ENCODE peak calls at places on chromosomes 5 and 9, in nine cellular contexts. One of them, this sample, is unnamed. For H3K4me1, the result is how much of the 10 kb centered on the place peaks cover.

GRCh38 chr9:3809724-3810123 is 283.9 kb upstream of the RFX3 start:
- DNase-seq in endothelial cell of umbilical vein: no peak
- DNase-seq in HCT116: peak
- DNase-seq in upper lobe of right lung: no peak
- DNase-seq in right lobe of liver: no peak
- DNase-seq in IMR-90: peak
- DNase-seq in gastrocnemius medialis: no peak
- DNase-seq in A549: no peak
- DNase-seq in heart right ventricle: no peak
- DNase-seq in this sample: no peak

GRCh38 chr9:98860871-98861293 is 53.4 kb downstream of the GALNT12 start:
- DNase-seq in endothelial cell of umbilical vein: peak
- DNase-seq in HCT116: no peak
- DNase-seq in upper lobe of right lung: no peak
- DNase-seq in right lobe of liver: no peak
- DNase-seq in IMR-90: peak
- DNase-seq in gastrocnemius medialis: peak
- DNase-seq in A549: peak
- DNase-seq in heart right ventricle: peak
- DNase-seq in this sample: no peak

GRCh38 chr5:74034738-74035137 is 408.7 kb downstream of the ARHGEF28 start:
- DNase-seq in endothelial cell of umbilical vein: no peak
- DNase-seq in HCT116: no peak
- DNase-seq in upper lobe of right lung: no peak
- DNase-seq in right lobe of liver: no peak
- DNase-seq in IMR-90: peak
- DNase-seq in gastrocnemius medialis: no peak
- DNase-seq in A549: no peak
- DNase-seq in heart right ventricle: no peak
- DNase-seq in this sample: no peak

GRCh38 chr9:121499177-121499426 is 542 bp downstream of the GGTA1 start:
- DNase-seq in endothelial cell of umbilical vein: no peak
- DNase-seq in HCT116: no peak
- DNase-seq in upper lobe of right lung: no peak
- DNase-seq in right lobe of liver: no peak
- DNase-seq in IMR-90: no peak
- DNase-seq in gastrocnemius medialis: no peak
- DNase-seq in A549: no peak
- DNase-seq in heart right ventricle: no peak
- DNase-seq in this sample: no peak

GRCh38 chr5:40679071-40679997 is at the start of gene PTGER4:
- DNase-seq in endothelial cell of umbilical vein: peak
- DNase-seq in HCT116: peak
- DNase-seq in upper lobe of right lung: peak
- DNase-seq in right lobe of liver: peak
- DNase-seq in IMR-90: peak
- DNase-seq in gastrocnemius medialis: peak
- DNase-seq in A549: peak
- DNase-seq in heart right ventricle: peak
- DNase-seq in this sample: peak

GRCh38 chr5:65539827-65540226 is 23.1 kb downstream of the CENPK start:
- DNase-seq in endothelial cell of umbilical vein: no peak
- DNase-seq in HCT116: no peak
- DNase-seq in upper lobe of right lung: no peak
- DNase-seq in right lobe of liver: no peak
- DNase-seq in IMR-90: no peak
- DNase-seq in gastrocnemius medialis: no peak
- DNase-seq in A549: no peak
- DNase-seq in heart right ventricle: no peak
- DNase-seq in this sample: no peak

GRCh38 chr5:134609232-134609851 is 23.3 kb downstream of the SAR1B start:
- DNase-seq in endothelial cell of umbilical vein: no peak
- DNase-seq in HCT116: no peak
- DNase-seq in upper lobe of right lung: no peak
- DNase-seq in right lobe of liver: no peak
- DNase-seq in IMR-90: no peak
- DNase-seq in gastrocnemius medialis: no peak
- DNase-seq in A549: no peak
- DNase-seq in heart right ventricle: no peak
- DNase-seq in this sample: no peak

GRCh38 chr9:104780796-104781395 is 17.0 kb downstream of the NIPSNAP3B start:
- DNase-seq in endothelial cell of umbilical vein: peak
- DNase-seq in HCT116: peak
- DNase-seq in upper lobe of right lung: no peak
- DNase-seq in right lobe of liver: no peak
- DNase-seq in IMR-90: peak
- DNase-seq in gastrocnemius medialis: no peak
- DNase-seq in A549: peak
- DNase-seq in heart right ventricle: no peak
- DNase-seq in this sample: no peak

GRCh38 chr5:57383093-57383861 is 99.3 kb downstream of the ACTBL2 start:
- DNase-seq in endothelial cell of umbilical vein: peak
- DNase-seq in HCT116: peak
- DNase-seq in upper lobe of right lung: no peak
- DNase-seq in right lobe of liver: no peak
- DNase-seq in IMR-90: peak
- DNase-seq in gastrocnemius medialis: no peak
- DNase-seq in A549: peak
- DNase-seq in heart right ventricle: peak
- DNase-seq in this sample: no peak

GRCh38 chr5:9445989-9446388 is 99.9 kb downstream of the SEMA5A start:
- DNase-seq in endothelial cell of umbilical vein: no peak
- DNase-seq in HCT116: no peak
- DNase-seq in upper lobe of right lung: no peak
- DNase-seq in right lobe of liver: no peak
- DNase-seq in IMR-90: peak
- DNase-seq in gastrocnemius medialis: no peak
- DNase-seq in A549: no peak
- DNase-seq in heart right ventricle: no peak
- DNase-seq in this sample: no peak

GRCh38 chr9:3746296-3747275 is 220.8 kb upstream of the RFX3 start:
- DNase-seq in endothelial cell of umbilical vein: no peak
- DNase-seq in HCT116: peak
- DNase-seq in upper lobe of right lung: no peak
- DNase-seq in right lobe of liver: no peak
- DNase-seq in IMR-90: peak
- DNase-seq in gastrocnemius medialis: no peak
- DNase-seq in A549: peak
- DNase-seq in heart right ventricle: no peak
- DNase-seq in this sample: no peak

GRCh38 chr9:86586144-86586494 is 231.9 kb upstream of the TUT7 start:
- DNase-seq in endothelial cell of umbilical vein: no peak
- DNase-seq in HCT116: no peak
- DNase-seq in upper lobe of right lung: no peak
- DNase-seq in right lobe of liver: no peak
- DNase-seq in IMR-90: no peak
- DNase-seq in gastrocnemius medialis: no peak
- DNase-seq in A549: no peak
- DNase-seq in heart right ventricle: no peak
- DNase-seq in this sample: no peak

GRCh38 chr5:124103671-124104070 is 591.7 kb downstream of the CSNK1G3 start:
- DNase-seq in endothelial cell of umbilical vein: no peak
- DNase-seq in HCT116: no peak
- DNase-seq in upper lobe of right lung: no peak
- DNase-seq in right lobe of liver: no peak
- DNase-seq in IMR-90: peak
- DNase-seq in gastrocnemius medialis: no peak
- DNase-seq in A549: no peak
- DNase-seq in heart right ventricle: no peak
- DNase-seq in this sample: no peak

GRCh38 chr9:128702949-128703615 is 779 bp downstream of the PKN3 start:
- DNase-seq in endothelial cell of umbilical vein: peak
- DNase-seq in HCT116: no peak
- DNase-seq in upper lobe of right lung: peak
- DNase-seq in right lobe of liver: peak
- DNase-seq in IMR-90: no peak
- DNase-seq in gastrocnemius medialis: no peak
- DNase-seq in A549: peak
- DNase-seq in heart right ventricle: peak
- DNase-seq in this sample: peak

GRCh38 chr5:117380316-117380715 is 805.7 kb upstream of the SEMA6A start:
- DNase-seq in endothelial cell of umbilical vein: no peak
- DNase-seq in HCT116: no peak
- DNase-seq in upper lobe of right lung: no peak
- DNase-seq in right lobe of liver: no peak
- DNase-seq in IMR-90: no peak
- DNase-seq in gastrocnemius medialis: no peak
- DNase-seq in A549: no peak
- DNase-seq in heart right ventricle: no peak
- DNase-seq in this sample: no peak

GRCh38 chr9:84778537-84778936 is 109.0 kb downstream of the NTRK2 start:
- DNase-seq in endothelial cell of umbilical vein: no peak
- DNase-seq in HCT116: no peak
- DNase-seq in upper lobe of right lung: no peak
- DNase-seq in right lobe of liver: no peak
- DNase-seq in IMR-90: no peak
- DNase-seq in gastrocnemius medialis: no peak
- DNase-seq in A549: no peak
- DNase-seq in heart right ventricle: no peak
- DNase-seq in this sample: no peak

GRCh38 chr9:84779892-84780291 is 110.4 kb downstream of the NTRK2 start:
- DNase-seq in endothelial cell of umbilical vein: no peak
- DNase-seq in HCT116: no peak
- DNase-seq in upper lobe of right lung: no peak
- DNase-seq in right lobe of liver: no peak
- DNase-seq in IMR-90: no peak
- DNase-seq in gastrocnemius medialis: no peak
- DNase-seq in A549: no peak
- DNase-seq in heart right ventricle: no peak
- DNase-seq in this sample: no peak

GRCh38 chr9:84782228-84782866 is 112.8 kb downstream of the NTRK2 start:
- DNase-seq in endothelial cell of umbilical vein: peak
- DNase-seq in HCT116: no peak
- DNase-seq in upper lobe of right lung: no peak
- DNase-seq in right lobe of liver: no peak
- DNase-seq in IMR-90: peak
- DNase-seq in gastrocnemius medialis: no peak
- DNase-seq in A549: no peak
- DNase-seq in heart right ventricle: no peak
- DNase-seq in this sample: no peak

GRCh38 chr9:84780385-84780784 is 110.9 kb downstream of the NTRK2 start:
- DNase-seq in endothelial cell of umbilical vein: no peak
- DNase-seq in HCT116: no peak
- DNase-seq in upper lobe of right lung: no peak
- DNase-seq in right lobe of liver: no peak
- DNase-seq in IMR-90: no peak
- DNase-seq in gastrocnemius medialis: no peak
- DNase-seq in A549: no peak
- DNase-seq in heart right ventricle: no peak
- DNase-seq in this sample: no peak

GRCh38 chr9:84781431-84781830 is 111.9 kb downstream of the NTRK2 start:
- DNase-seq in endothelial cell of umbilical vein: peak
- DNase-seq in HCT116: no peak
- DNase-seq in upper lobe of right lung: no peak
- DNase-seq in right lobe of liver: no peak
- DNase-seq in IMR-90: no peak
- DNase-seq in gastrocnemius medialis: no peak
- DNase-seq in A549: no peak
- DNase-seq in heart right ventricle: no peak
- DNase-seq in this sample: no peak
- TF ChIP-seq CTCF in endothelial cell of umbilical vein: peak
- TF ChIP-seq CTCF in HCT116: peak
- TF ChIP-seq CTCF in upper lobe of right lung: peak
- TF ChIP-seq CTCF in right lobe of liver: peak
- TF ChIP-seq CTCF in IMR-90: peak
- TF ChIP-seq CTCF in gastrocnemius medialis: no peak
- TF ChIP-seq CTCF in A549: peak
- TF ChIP-seq CTCF in heart right ventricle: peak
- TF ChIP-seq CTCF in this sample: no peak

DNA sequence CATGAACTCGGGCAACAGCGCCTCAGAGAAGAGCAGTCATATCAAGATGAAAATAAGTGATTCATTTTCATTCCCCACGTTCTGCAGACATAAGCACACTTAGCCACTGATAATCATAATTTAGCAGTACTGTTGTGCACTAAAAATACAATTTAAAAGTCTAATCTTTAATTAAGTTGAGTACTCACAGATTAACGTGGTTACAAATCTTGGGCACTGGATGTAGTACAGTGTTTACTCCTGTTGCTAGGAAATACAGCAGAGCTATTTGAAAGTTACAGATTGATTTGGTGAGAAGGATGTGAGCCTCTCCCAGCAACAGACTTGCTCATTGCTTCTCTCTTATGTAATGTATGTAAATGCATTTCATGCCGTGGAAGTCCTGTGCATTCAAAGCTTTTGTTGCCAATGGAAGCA is 11.1 kb downstream of the SNCAIP start:
- DNase-seq in endothelial cell of umbilical vein: no peak
- DNase-seq in HCT116: no peak
- DNase-seq in upper lobe of right lung: no peak
- DNase-seq in right lobe of liver: no peak
- DNase-seq in IMR-90: peak
- DNase-seq in gastrocnemius medialis: no peak
- DNase-seq in A549: no peak
- DNase-seq in heart right ventricle: no peak
- DNase-seq in this sample: no peak
- H3K4me1 ChIP-seq in endothelial cell of umbilical vein: under half
- H3K4me1 ChIP-seq in HCT116: under half
- H3K4me1 ChIP-seq in upper lobe of right lung: under half
- H3K4me1 ChIP-seq in right lobe of liver: under half
- H3K4me1 ChIP-seq in IMR-90: under half
- H3K4me1 ChIP-seq in gastrocnemius medialis: under half
- H3K4me1 ChIP-seq in A549: under half
- H3K4me1 ChIP-seq in heart right ventricle: under half
- H3K4me1 ChIP-seq in this sample: under half

DNA sequence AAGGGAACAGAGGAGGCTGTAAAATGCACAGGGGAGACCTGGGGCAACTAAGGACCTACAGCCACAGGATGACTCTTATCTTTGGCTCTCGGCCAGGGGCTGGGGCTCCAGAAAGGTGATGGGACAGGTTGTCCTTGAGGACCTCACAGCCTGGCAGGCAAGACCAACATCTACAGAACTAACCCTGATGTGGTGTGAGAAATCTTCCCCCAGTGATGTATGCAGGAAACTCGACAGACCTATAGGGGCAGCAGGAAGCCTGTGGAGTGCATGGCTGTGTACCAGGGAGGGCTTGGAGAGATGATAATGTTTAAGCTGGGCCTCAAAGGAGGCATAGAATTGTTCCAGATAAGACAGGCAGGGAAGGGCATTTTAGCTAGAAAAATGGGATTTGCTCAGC is 68.4 kb upstream of the SLC25A51 start:
- DNase-seq in endothelial cell of umbilical vein: peak
- DNase-seq in HCT116: no peak
- DNase-seq in upper lobe of right lung: peak
- DNase-seq in right lobe of liver: peak
- DNase-seq in IMR-90: peak
- DNase-seq in gastrocnemius medialis: no peak
- DNase-seq in A549: no peak
- DNase-seq in heart right ventricle: no peak
- DNase-seq in this sample: no peak
- TF ChIP-seq CTCF in endothelial cell of umbilical vein: peak
- TF ChIP-seq CTCF in HCT116: no peak
- TF ChIP-seq CTCF in upper lobe of right lung: no peak
- TF ChIP-seq CTCF in right lobe of liver: no peak
- TF ChIP-seq CTCF in IMR-90: peak
- TF ChIP-seq CTCF in gastrocnemius medialis: no peak
- TF ChIP-seq CTCF in A549: no peak
- TF ChIP-seq CTCF in heart right ventricle: no peak
- TF ChIP-seq CTCF in this sample: no peak

DNA sequence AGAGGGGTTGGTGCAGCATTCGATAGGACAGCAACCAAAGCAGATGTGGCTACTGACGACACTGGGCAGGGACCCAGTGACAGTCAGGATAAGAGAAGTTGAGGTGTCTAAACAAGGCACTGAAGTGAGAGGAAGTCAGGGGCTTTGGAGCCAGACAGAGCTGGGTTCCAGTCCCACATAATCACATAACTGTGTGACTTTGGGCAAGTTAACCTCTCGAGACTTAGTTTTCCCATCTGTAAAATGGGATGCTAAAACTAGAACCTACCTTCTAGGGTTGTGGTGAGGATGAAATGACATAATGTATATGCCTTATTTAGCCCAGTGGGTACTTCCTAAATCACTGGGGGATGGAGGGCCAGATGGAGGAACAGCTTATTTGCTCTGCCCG is 3.1 kb downstream of the ANGPTL2 start:
- DNase-seq in endothelial cell of umbilical vein: no peak
- DNase-seq in HCT116: no peak
- DNase-seq in upper lobe of right lung: no peak
- DNase-seq in right lobe of liver: no peak
- DNase-seq in IMR-90: no peak
- DNase-seq in gastrocnemius medialis: no peak
- DNase-seq in A549: no peak
- DNase-seq in heart right ventricle: no peak
- DNase-seq in this sample: no peak
- H3K4me1 ChIP-seq in endothelial cell of umbilical vein: under half
- H3K4me1 ChIP-seq in HCT116: under half
- H3K4me1 ChIP-seq in upper lobe of right lung: under half
- H3K4me1 ChIP-seq in right lobe of liver: under half
- H3K4me1 ChIP-seq in IMR-90: under half
- H3K4me1 ChIP-seq in gastrocnemius medialis: half or more
- H3K4me1 ChIP-seq in A549: under half
- H3K4me1 ChIP-seq in heart right ventricle: half or more
- H3K4me1 ChIP-seq in this sample: under half

This sample was measured in left lung.